ENCODE peak calls at places on chromosomes 3 and 15, in eight cellular contexts. B, C, V, D, G, P, N and Q are unnamed samples. For H3K27me3, the result is how much of the 10 kb centered on the place peaks cover.

GRCh38 chr3:46187876-46188275 is 20.2 kb downstream of the CCR1 start:
- DNase-seq in B (no peak), C (no peak), V (no peak), D (no peak), G (peak), P (no peak), N (no peak), Q (no peak)

GRCh38 chr3:7682822-7683229 is 818.8 kb upstream of the LMCD1 start:
- DNase-seq in B (peak), C (no peak), V (peak), D (no peak), G (peak), P (peak), N (no peak), Q (no peak)

GRCh38 chr3:170228093-170228766 is 6.0 kb downstream of the PRKCI start:
- DNase-seq in B (no peak), C (no peak), V (no peak), D (no peak), G (peak), P (no peak), N (no peak), Q (no peak)

GRCh38 chr3:111252795-111253194 is 181.2 kb downstream of the NECTIN3 start:
- DNase-seq in B (no peak), C (no peak), V (no peak), D (no peak), G (peak), P (no peak), N (no peak), Q (no peak)

GRCh38 chr3:51874889-51875288 is 512 bp downstream of the IQCF5 start:
- DNase-seq in B (no peak), C (no peak), V (no peak), D (no peak), G (no peak), P (no peak), N (no peak), Q (no peak)

GRCh38 chr3:128317101-128317697 is 149.5 kb downstream of the DNAJB8 start:
- DNase-seq in B (no peak), C (no peak), V (peak), D (peak), G (no peak), P (no peak), N (no peak), Q (no peak)

GRCh38 chr3:130779031-130779430 is 32.4 kb upstream of the PIK3R4 start:
- DNase-seq in B (no peak), C (no peak), V (no peak), D (no peak), G (no peak), P (no peak), N (no peak), Q (no peak)

GRCh38 chr3:186218423-186218822 is 109.5 kb upstream of the ETV5 start:
- DNase-seq in B (no peak), C (no peak), V (no peak), D (no peak), G (no peak), P (no peak), N (no peak), Q (no peak)

GRCh38 chr15:96466548-96466947 is 136.0 kb downstream of the NR2F2 start:
- DNase-seq in B (no peak), C (no peak), V (no peak), D (no peak), G (no peak), P (no peak), N (no peak), Q (no peak)

GRCh38 chr15:66847565-66847991 is 145.5 kb downstream of the SMAD6 start:
- DNase-seq in B (no peak), C (no peak), V (no peak), D (no peak), G (no peak), P (no peak), N (no peak), Q (no peak)

GRCh38 chr3:10442151-10442795 is 63.1 kb downstream of the ATP2B2 start:
- DNase-seq in B (no peak), C (no peak), V (no peak), D (no peak), G (peak), P (no peak), N (no peak), Q (no peak)

GRCh38 chr3:120102232-120102631 is 8.0 kb upstream of the GSK3B start:
- DNase-seq in B (no peak), C (no peak), V (no peak), D (no peak), G (no peak), P (no peak), N (no peak), Q (no peak)

GRCh38 chr3:107690522-107691138 is 167.9 kb downstream of the BBX start:
- DNase-seq in B (no peak), C (no peak), V (no peak), D (no peak), G (peak), P (no peak), N (no peak), Q (no peak)

GRCh38 chr3:167852216-167852615 is 116.7 kb downstream of the SERPINI1 start:
- DNase-seq in B (no peak), C (no peak), V (no peak), D (no peak), G (peak), P (no peak), N (no peak), Q (no peak)

GRCh38 chr3:132261501-132261900 is 55.7 kb upstream of the ACP3 start:
- DNase-seq in B (no peak), C (no peak), V (no peak), D (no peak), G (no peak), P (no peak), N (no peak), Q (no peak)

GRCh38 chr3:138188013-138188352 is 882 bp downstream of the ARMC8 start:
- DNase-seq in B (no peak), C (no peak), V (no peak), D (no peak), G (peak), P (no peak), N (peak), Q (no peak)

GRCh38 chr15:83282141-83282540 is 2.3 kb downstream of the BNC1 start:
- DNase-seq in B (no peak), C (no peak), V (no peak), D (no peak), G (no peak), P (no peak), N (no peak), Q (no peak)

GRCh38 chr15:83282859-83283812 is 1.3 kb downstream of the BNC1 start:
- DNase-seq in B (peak), C (no peak), V (peak), D (peak), G (peak), P (no peak), N (no peak), Q (no peak)

GRCh38 chr15:83285284-83285978 is 967 bp upstream of the BNC1 start:
- DNase-seq in B (no peak), C (no peak), V (no peak), D (no peak), G (no peak), P (no peak), N (no peak), Q (no peak)

GRCh38 chr15:83284563-83285283 is at the start of gene BNC1:
- DNase-seq in B (no peak), C (no peak), V (no peak), D (no peak), G (no peak), P (no peak), N (no peak), Q (no peak)

DNA sequence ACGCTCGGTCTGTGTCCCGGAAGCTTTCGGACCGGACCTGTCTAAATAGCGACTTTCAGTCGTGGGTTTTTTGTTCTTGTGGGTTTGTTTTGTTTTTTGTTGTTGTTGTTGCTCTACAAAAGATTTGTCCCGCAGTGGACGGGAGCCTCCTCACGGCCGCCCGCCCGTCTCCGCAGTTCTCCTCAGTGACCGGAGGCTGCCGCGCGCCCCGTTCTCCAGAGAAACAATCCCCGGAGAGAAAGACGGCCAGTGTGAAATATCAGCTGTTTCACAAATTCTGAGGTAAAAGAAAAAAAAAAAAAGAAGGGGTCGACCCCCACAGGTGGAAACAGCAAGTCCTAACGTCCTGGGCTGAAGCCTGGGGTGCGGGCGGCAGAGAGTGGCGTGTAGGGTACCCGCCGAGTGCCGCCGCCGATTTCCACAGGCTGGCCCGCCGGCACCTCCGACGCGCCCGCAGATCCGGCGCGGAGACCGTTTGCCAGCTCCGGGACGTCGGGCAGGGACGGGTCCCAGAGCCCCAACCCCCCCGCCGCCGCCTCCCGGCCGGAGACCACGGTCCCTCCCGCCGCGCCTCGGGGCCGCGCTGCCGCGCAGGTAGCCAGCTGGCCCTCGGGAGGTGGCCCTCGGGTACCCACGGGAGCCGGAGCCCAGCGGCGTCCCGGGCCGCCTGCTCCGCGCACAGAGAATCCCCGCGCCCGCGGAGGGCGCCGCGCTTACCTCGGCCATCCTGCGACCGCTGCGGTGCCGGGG is 476 bp downstream of the BNC1 start:
- DNase-seq in B (no peak), C (no peak), V (no peak), D (peak), G (no peak), P (no peak), N (no peak), Q (no peak)
- H3K27me3 ChIP-seq in B (half or more), C (half or more), V (under half), D (under half), G (under half), P (half or more), N (under half), Q (half or more)

GRCh38 chr3:153290278-153291015 is 128.4 kb downstream of the RAP2B start:
- DNase-seq in B (no peak), C (no peak), V (no peak), D (no peak), G (no peak), P (no peak), N (no peak), Q (no peak)
- TF ChIP-seq CTCF in B (peak), C (no peak), V (peak), D (no peak), G (peak), P (peak), N (no peak), Q (no peak)

DNA sequence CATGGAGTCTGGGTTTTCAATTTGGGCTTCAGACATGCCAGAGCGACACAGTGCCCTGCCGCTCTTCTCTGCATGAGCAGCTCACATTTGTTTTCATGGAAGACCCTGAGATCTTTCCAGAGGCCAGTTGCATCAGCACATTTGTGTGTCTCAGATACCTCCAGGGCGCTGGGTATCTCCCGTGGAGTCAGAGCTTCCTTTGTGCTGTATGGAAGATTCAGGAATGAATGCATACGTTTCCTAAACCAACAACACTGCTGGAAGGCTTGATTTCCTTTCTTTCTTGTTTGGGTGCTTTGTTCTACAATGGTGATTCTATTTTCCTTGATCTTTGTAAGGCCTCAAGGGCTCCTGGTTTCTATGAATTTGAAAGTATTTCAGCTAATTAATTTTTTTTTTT is 106.5 kb downstream of the CACNA2D3 start:
- DNase-seq in B (no peak), C (no peak), V (no peak), D (no peak), G (no peak), P (no peak), N (no peak), Q (no peak)
- H3K27ac ChIP-seq in B (no peak), C (no peak), V (no peak), D (no peak), G (no peak), P (no peak), N (no peak), Q (no peak)

DNA sequence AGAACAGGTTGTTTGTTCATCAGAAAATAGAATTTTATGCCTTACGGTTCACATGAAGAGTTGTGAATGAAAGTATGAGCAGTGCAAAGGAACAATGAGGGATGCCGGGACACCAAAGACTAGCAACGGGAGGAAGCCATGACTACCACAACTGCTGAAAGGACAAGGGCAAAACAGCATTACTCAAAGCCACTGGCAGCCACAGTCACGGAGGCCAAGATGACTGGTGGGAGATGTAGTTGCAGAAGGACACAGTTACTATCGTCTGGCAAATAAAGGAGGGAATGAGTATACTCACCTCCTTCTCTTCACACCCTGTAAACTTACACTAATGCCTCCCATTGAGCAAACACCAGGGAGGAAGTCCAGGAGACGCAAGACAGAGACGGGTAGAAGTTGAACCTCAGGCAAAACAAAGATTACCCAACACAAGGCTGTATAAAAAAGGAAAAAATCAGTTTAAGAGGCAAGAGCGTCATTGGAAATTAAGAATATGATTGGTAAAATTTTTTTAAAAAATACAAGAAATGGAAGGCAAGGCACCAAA is 675.5 kb downstream of the FHIT start:
- DNase-seq in B (no peak), C (no peak), V (no peak), D (no peak), G (no peak), P (no peak), N (no peak), Q (no peak)
- H3K27me3 ChIP-seq in B (under half), C (under half), V (under half), D (under half), G (under half), P (under half), N (under half), Q (under half)

GRCh38 chr15:47496343-47497185 is 220.7 kb upstream of the SEMA6D start:
- DNase-seq in B (no peak), C (no peak), V (no peak), D (no peak), G (peak), P (no peak), N (no peak), Q (no peak)
- TF ChIP-seq CTCF in B (no peak), C (no peak), V (no peak), D (no peak), G (peak), P (no peak), N (no peak), Q (no peak)

GRCh38 chr3:69090021-69090420 is 5.3 kb downstream of the ARL6IP5 start:
- DNase-seq in B (no peak), C (no peak), V (no peak), D (no peak), G (peak), P (no peak), N (no peak), Q (no peak)
- H3K27ac ChIP-seq in B (peak), C (peak), V (peak), D (peak), G (no peak), P (peak), N (no peak), Q (peak)

DNA sequence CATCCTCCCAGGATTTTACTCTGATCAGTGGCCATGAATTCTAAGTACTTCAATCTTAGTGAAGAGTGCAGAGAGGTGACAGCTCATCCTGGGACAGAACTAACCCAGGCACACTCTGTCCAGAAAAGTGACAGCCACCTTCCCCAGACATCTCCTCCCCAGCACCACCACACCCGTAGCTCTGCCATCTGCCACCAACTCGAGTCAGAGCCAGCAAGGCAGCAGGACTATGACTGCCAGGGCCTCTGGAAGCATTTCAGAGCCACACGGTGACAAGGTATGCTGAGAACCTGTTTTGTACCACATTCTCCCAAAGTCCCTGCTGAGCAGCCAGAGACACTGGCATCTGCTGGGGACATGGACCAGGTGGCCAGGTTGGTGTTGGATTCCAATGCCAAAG is 71.0 kb downstream of the NTRK3 start:
- DNase-seq in B (no peak), C (no peak), V (no peak), D (no peak), G (no peak), P (no peak), N (no peak), Q (no peak)
- H3K27me3 ChIP-seq in B (under half), C (under half), V (under half), D (under half), G (under half), P (under half), N (under half), Q (under half)